ENCODE peak calls at places on chromosomes 16 and 17, in ten cellular contexts. C, Q, V, G, A, S, E, T, M and J are unnamed samples.
A peak's percentile ranks its signal among the peaks of the same experiment; 100 is the strongest.

GRCh38 chr17:65487161-65487560 is 74.3 kb downstream of the AXIN2 start:
- DNase-seq in G (no peak), M (no peak), V (no peak), E (no peak), C (no peak), T (no peak), S (peak; percentile 12), Q (no peak), A (no peak), J (no peak)

GRCh38 chr17:81429353-81429774 is 34.1 kb downstream of the BAHCC1 start:
- DNase-seq in C (peak; percentile 65), V (no peak), M (peak; percentile 39), G (no peak), A (no peak), Q (peak; percentile 94), E (peak; percentile 89), S (no peak), T (peak; percentile 76), J (peak; percentile 77)

GRCh38 chr17:39582658-39583057 is 25.1 kb downstream of the NEUROD2 start:
- DNase-seq in E (no peak), Q (no peak), C (no peak), T (no peak), A (no peak), S (no peak), M (no peak), V (no peak), G (no peak), J (no peak)

GRCh38 chr16:3282103-3282746 is 1.1 kb upstream of the ZNF263 start:
- DNase-seq in E (no peak), S (no peak), Q (peak; percentile 91), T (no peak), G (no peak), A (no peak), M (no peak), C (no peak), V (no peak), J (no peak)

GRCh38 chr17:41521574-41522261 is 3.0 kb upstream of the KRT15 start:
- DNase-seq in A (peak; percentile 37), V (no peak), G (no peak), C (peak; percentile 80), M (peak; percentile 96), Q (no peak), S (no peak), T (peak; percentile 86), E (no peak), J (peak; percentile 78)

GRCh38 chr16:17389392-17389791 is 81.4 kb downstream of the XYLT1 start:
- DNase-seq in G (no peak), V (no peak), S (no peak), A (no peak), C (peak; percentile 76), T (no peak), M (peak; percentile 12), E (no peak), Q (no peak), J (no peak)

GRCh38 chr17:28744104-28744801 is 442 bp downstream of the TRAF4 start:
- DNase-seq in C (no peak), V (peak; percentile 81), E (peak; percentile 83), T (peak; percentile 46), S (no peak), A (no peak), Q (no peak), G (peak; percentile 80), M (no peak), J (peak; percentile 53)

GRCh38 chr17:11487469-11487868 is 110.8 kb upstream of the DNAH9 start:
- DNase-seq in E (no peak), M (no peak), Q (no peak), S (no peak), G (no peak), C (no peak), V (no peak), A (no peak), T (no peak), J (no peak)

GRCh38 chr17:81025756-81026155 is 9.2 kb upstream of the BAIAP2 start:
- DNase-seq in T (no peak), V (no peak), M (no peak), E (peak; percentile 70), Q (no peak), C (no peak), A (no peak), G (no peak), S (no peak), J (no peak)

GRCh38 chr17:11639736-11640510 is 41.7 kb downstream of the DNAH9 start:
- DNase-seq in T (no peak), E (no peak), S (no peak), G (no peak), M (no peak), Q (no peak), C (no peak), V (no peak), A (no peak), J (no peak)

GRCh38 chr17:62995377-62995885 is 29.4 kb downstream of the TANC2 start:
- DNase-seq in T (peak; percentile 77), S (no peak), V (peak; percentile 38), Q (peak; percentile 11), M (no peak), C (peak; percentile 7), G (peak; percentile 16), E (no peak), A (no peak), J (peak; percentile 73)

GRCh38 chr16:47848481-47849109 is 307.2 kb downstream of the ABCC12 start:
- DNase-seq in E (no peak), A (no peak), M (peak; percentile 95), C (peak; percentile 4), T (peak; percentile 72), V (no peak), Q (peak; percentile 71), S (no peak), G (no peak), J (peak; percentile 27)

GRCh38 chr17:64423881-64424280 is 25.0 kb upstream of the MILR1 start:
- DNase-seq in A (no peak), C (no peak), Q (no peak), E (no peak), V (no peak), S (no peak), T (peak; percentile 28), G (no peak), M (no peak), J (no peak)